ENCODE peak calls at places on chromosome 2, in five cellular contexts. E, R, T, F and Y are unnamed samples.

GRCh38 chr2:39778233-39778632 is 825 bp downstream of the THUMPD2 start:
- DNase-seq in E (no peak), R (no peak), T (no peak), F (no peak), Y (peak)

GRCh38 chr2:46015671-46016070 is 281.5 kb upstream of the EPAS1 start:
- DNase-seq in E (no peak), R (no peak), T (no peak), F (no peak), Y (no peak)

GRCh38 chr2:19178175-19178574 is 180.2 kb downstream of the OSR1 start:
- DNase-seq in E (no peak), R (no peak), T (no peak), F (no peak), Y (no peak)

GRCh38 chr2:55490554-55490953 is 29.0 kb upstream of the CFAP36 start:
- DNase-seq in E (no peak), R (no peak), T (no peak), F (peak), Y (peak)

GRCh38 chr2:7379799-7380198 is 462.6 kb downstream of the RNF144A start:
- DNase-seq in E (no peak), R (no peak), T (no peak), F (no peak), Y (peak)

GRCh38 chr2:60657673-60658072 is 98.4 kb upstream of the PAPOLG start:
- DNase-seq in E (no peak), R (no peak), T (no peak), F (no peak), Y (no peak)

GRCh38 chr2:199431748-199432213 is 26.0 kb downstream of the SATB2 start:
- DNase-seq in E (no peak), R (no peak), T (no peak), F (no peak), Y (no peak)

GRCh38 chr2:215430528-215431187 is 5.2 kb downstream of the FN1 start:
- DNase-seq in E (no peak), R (no peak), T (no peak), F (no peak), Y (no peak)